ENCODE peak calls at places on chromosomes 2 and 18, in five cellular contexts. L is HCT116, H is K562, Q is GM12878, C is H1. B is an unnamed sample.

GRCh38 chr2:238462782-238463396 is 36.2 kb downstream of the ASB1 start:
- DNase-seq in L (peak), C (no peak), H (peak), Q (peak), B (peak)

GRCh38 chr2:161207941-161208340 is 47.7 kb downstream of the TANK start:
- DNase-seq in L (no peak), C (no peak), H (no peak), Q (no peak), B (no peak)

GRCh38 chr2:157413342-157414035 is 30.4 kb downstream of the CYTIP start:
- DNase-seq in L (no peak), C (no peak), H (no peak), Q (peak), B (no peak)

GRCh38 chr2:225038076-225038571 is 4.1 kb downstream of the DOCK10 start:
- DNase-seq in C (no peak), Q (no peak), H (no peak), L (no peak), B (no peak)

GRCh38 chr2:233081731-233082221 is 21.6 kb downstream of the INPP5D start:
- DNase-seq in L (no peak), C (no peak), H (no peak), Q (no peak), B (no peak)

GRCh38 chr18:34767601-34768027 is 57.5 kb downstream of the DTNA start:
- DNase-seq in C (no peak), Q (no peak), L (no peak), H (no peak), B (no peak)

GRCh38 chr2:172429351-172429968 is 2.1 kb downstream of the ITGA6 start:
- DNase-seq in L (no peak), Q (no peak), H (no peak), C (no peak), B (no peak)

GRCh38 chr2:151261977-151262291 is 271 bp upstream of the RBM43 start:
- DNase-seq in L (no peak), H (no peak), C (no peak), Q (no peak), B (no peak)

GRCh38 chr2:119808516-119809147 is 48.9 kb downstream of the PTPN4 start:
- DNase-seq in Q (no peak), L (no peak), C (no peak), H (no peak), B (no peak)

GRCh38 chr2:2519381-2519780 is 188.3 kb upstream of the MYT1L start:
- DNase-seq in H (no peak), C (no peak), Q (no peak), L (no peak), B (no peak)

GRCh38 chr2:240624011-240624949 is 1.0 kb upstream of the GPR35 start:
- DNase-seq in L (no peak), Q (no peak), H (no peak), C (no peak), B (no peak)
- TF ChIP-seq ATF3 in L (no peak), Q (no peak), H (no peak), C (no peak), B (no peak)

DNA sequence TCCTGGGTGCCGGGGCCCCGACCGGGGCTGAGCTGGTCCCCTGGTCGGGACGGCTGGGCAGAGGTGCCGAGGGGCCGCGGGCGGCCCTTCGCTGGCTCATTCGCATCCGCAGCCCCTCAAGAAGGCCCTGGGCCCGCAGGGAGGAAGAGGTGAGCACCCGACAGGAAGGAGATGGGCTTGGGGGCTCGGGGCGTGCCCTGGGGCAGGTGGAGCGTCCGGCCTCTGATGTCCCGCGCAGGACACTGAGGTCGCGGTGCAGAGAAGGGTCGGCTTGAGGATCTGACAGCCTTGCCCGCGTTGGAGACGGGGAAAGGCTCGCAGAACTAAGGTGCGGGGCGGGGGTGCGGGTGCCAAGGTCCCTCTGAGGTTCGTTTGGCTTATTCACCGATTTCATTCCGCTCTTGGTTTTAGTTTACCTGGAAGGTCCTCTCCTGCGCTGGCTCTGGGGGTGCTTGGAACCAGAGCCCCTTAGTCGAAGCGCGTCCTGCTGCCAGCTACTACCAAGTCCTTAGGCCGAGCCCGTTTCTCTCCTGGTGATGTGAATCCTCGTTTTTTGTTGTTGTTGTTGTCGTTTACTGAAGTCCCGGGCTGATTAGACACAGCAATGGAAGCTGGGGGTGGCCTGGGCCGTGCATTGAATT is 18.9 kb upstream of the CD8A start:
- DNase-seq in C (no peak), H (no peak), Q (no peak), L (no peak), B (no peak)
- TF ChIP-seq EZH2 in C (no peak), H (no peak), Q (no peak), L (no peak), B (no peak)

GRCh38 chr2:102637358-102637757 is 18.0 kb downstream of the SLC9A2 start:
- DNase-seq in H (no peak), Q (no peak), L (no peak), C (no peak), B (no peak)

GRCh38 chr2:102636283-102636907 is 17.0 kb downstream of the SLC9A2 start:
- DNase-seq in Q (no peak), C (no peak), L (no peak), H (no peak), B (no peak)

GRCh38 chr2:102632380-102633175 is 13.2 kb downstream of the SLC9A2 start:
- DNase-seq in C (no peak), H (no peak), Q (no peak), L (no peak), B (no peak)

GRCh38 chr2:102635317-102635716 is 16.0 kb downstream of the SLC9A2 start:
- DNase-seq in Q (no peak), L (no peak), H (peak), C (no peak), B (no peak)

GRCh38 chr2:102634831-102635241 is 15.5 kb downstream of the SLC9A2 start:
- DNase-seq in H (peak), Q (no peak), C (no peak), L (no peak), B (no peak)
- TF ChIP-seq ATF3 in H (no peak), Q (no peak), C (no peak), L (no peak), B (no peak)

GRCh38 chr2:14633031-14633430 is 514 bp downstream of the LRATD1 start:
- DNase-seq in L (no peak), C (peak), H (no peak), Q (no peak), B (no peak)

GRCh38 chr2:14633451-14634211 is 1.1 kb downstream of the LRATD1 start:
- DNase-seq in L (no peak), Q (no peak), H (no peak), C (peak), B (no peak)

GRCh38 chr2:14631676-14632075 is 841 bp upstream of the LRATD1 start:
- DNase-seq in C (no peak), H (no peak), L (no peak), Q (no peak), B (no peak)

GRCh38 chr2:14634223-14634884 is 1.8 kb downstream of the LRATD1 start:
- DNase-seq in Q (no peak), C (peak), L (no peak), H (peak), B (peak)

DNA sequence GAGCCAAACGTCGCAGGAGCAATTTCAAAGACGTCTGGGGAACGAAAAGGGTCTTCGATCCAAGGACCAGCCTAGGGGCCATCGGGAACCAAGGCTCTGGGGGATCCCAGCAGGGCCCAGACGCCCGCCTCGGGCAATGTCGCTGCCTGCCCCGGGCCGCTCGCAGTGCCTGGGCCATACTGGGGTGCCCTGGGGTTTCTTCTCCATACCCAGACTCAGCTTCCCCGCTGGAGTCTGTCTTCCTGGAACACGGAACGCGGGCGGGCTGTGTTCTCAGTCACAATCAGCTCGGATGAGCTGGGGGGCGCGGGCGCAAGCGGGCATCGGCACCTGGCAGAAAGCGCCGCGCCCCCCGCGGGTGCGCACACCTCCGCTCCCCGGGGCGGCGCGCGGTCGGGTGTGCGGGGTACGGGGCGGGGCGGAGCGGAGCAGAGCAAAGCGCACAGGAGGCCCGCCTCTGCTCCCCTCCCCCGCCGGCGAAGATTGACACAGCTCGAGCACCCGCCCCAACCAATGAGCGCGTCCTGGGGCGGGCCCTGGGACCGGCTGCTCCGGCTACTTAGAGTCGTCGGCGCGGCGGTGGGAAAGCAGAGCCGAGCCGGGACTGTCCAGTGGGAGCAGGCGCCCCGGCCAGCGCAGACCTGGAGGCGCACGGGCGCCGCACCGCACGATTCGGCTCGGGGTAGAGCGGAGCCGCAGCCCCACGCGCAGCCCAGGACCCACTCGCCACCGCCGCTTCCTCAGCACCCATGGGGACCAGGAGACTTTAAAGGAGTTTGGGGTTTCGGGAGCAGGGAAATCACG is at the start of gene LRATD1:
- DNase-seq in C (peak), H (peak), L (no peak), Q (no peak), B (peak)
- TF ChIP-seq EZH2 in C (no peak), H (no peak), L (no peak), Q (no peak), B (no peak)

GRCh38 chr2:176100547-176101140 is 1.0 kb downstream of the HOXD12 start:
- DNase-seq in L (no peak), Q (no peak), H (no peak), C (peak), B (no peak)

GRCh38 chr2:176102309-176102866 is 2.8 kb downstream of the HOXD12 start:
- DNase-seq in H (no peak), L (no peak), Q (no peak), C (no peak), B (no peak)

GRCh38 chr2:176099737-176100546 is at the start of gene HOXD12:
- DNase-seq in H (no peak), C (peak), Q (no peak), L (no peak), B (no peak)

GRCh38 chr2:176101862-176102261 is 2.3 kb downstream of the HOXD12 start:
- DNase-seq in C (peak), Q (no peak), L (no peak), H (no peak), B (no peak)

GRCh38 chr2:176101216-176101845 is 1.7 kb downstream of the HOXD12 start:
- DNase-seq in H (no peak), Q (no peak), C (peak), L (no peak), B (no peak)
- TF ChIP-seq ATF3 in H (no peak), Q (no peak), C (no peak), L (no peak), B (no peak)

GRCh38 chr2:174326880-174327558 is 7.7 kb upstream of the SP9 start:
- DNase-seq in C (peak), Q (no peak), L (no peak), H (no peak), B (no peak)
- TF ChIP-seq EZH2 in C (peak), Q (no peak), L (no peak), H (no peak), B (no peak)

DNA sequence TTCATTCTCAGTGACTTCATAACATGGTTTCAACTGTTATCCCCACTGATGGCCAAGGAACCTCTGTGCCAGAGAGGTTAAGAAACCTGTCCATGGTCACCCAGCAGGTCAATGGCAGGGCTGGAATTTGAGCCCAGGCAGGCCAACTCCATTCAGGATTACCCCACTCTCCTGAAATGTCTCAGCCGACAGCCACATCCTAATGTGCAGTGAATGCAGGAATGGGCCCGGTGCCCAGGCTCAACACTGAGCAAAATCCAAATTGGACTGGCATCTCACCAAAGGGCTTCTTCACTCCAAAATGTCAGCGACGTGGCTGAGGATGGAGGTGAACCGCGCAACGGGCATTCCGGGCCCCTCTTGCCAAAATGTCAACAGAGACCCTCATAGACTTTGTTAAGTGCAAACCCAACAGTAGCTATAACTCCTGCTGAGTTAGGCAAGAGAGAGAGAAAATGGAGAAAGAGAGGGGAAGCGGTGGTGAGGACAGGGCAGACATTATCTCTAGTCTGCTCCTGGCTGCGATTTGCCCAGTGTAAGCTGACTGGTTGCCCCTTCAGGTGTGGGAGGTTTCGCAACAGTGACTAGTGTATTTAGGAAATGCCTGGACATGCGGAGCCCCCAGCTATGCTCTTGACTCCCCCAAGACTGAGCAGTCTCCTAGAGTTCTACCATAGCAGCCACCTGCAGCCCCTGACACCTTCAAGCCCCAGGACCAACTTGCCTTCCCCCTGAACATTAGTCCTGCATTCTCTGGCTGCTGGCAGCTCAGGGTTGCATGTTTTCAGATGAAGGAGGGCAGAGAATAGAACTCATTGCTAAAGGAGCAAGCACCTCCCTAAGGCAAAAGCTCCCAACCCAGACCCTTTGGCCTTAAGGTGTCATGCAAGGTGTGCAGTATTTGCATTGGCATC is 167.7 kb downstream of the ANAPC1 start:
- DNase-seq in C (no peak), L (no peak), H (no peak), Q (no peak), B (peak)
- TF ChIP-seq ATF3 in C (no peak), L (no peak), H (no peak), Q (no peak), B (no peak)